ENCODE peak calls at places on chromosomes 16 and 17, in eight cellular contexts. J is CD8-positive, alpha-beta T cell; F is body of pancreas; H is neural progenitor cell; T is transverse colon; V is K562; A is pancreas; Z is psoas muscle. N is an unnamed sample.

GRCh38 chr16:81614654-81615359 is 164.3 kb upstream of the PLCG2 start:
- DNase-seq in V (no peak), H (no peak), T (no peak), J (no peak), F (no peak), Z (no peak), A (no peak), N (no peak)

GRCh38 chr17:56739376-56739775 is 94.3 kb downstream of the C17orf67 start:
- DNase-seq in A (no peak), F (no peak), H (no peak), J (no peak), T (no peak), Z (no peak), V (no peak), N (no peak)

GRCh38 chr17:2017274-2017941 is 7.7 kb downstream of the RTN4RL1 start:
- DNase-seq in F (no peak), J (no peak), A (no peak), Z (peak; percentile 48), H (no peak), T (no peak), V (no peak), N (no peak)

GRCh38 chr16:1526608-1527555 is 6.6 kb upstream of the TMEM204 start:
- DNase-seq in Z (no peak), V (no peak), H (no peak), J (peak; percentile 32), F (no peak), A (no peak), T (no peak), N (no peak)

GRCh38 chr16:69481901-69482341 is 57.5 kb downstream of the CYB5B start:
- DNase-seq in Z (peak; percentile 97), A (peak; percentile 39), T (peak; percentile 31), J (no peak), H (no peak), V (peak; percentile 49), F (peak; percentile 73), N (peak; percentile 92)

GRCh38 chr17:41725134-41725533 is 9.3 kb downstream of the HAP1 start:
- DNase-seq in T (no peak), H (no peak), Z (no peak), F (no peak), A (no peak), J (no peak), V (no peak), N (no peak)

GRCh38 chr17:7113273-7114071 is 1.1 kb downstream of the ASGR2 start:
- DNase-seq in A (no peak), F (no peak), J (no peak), T (no peak), H (no peak), V (no peak), Z (no peak), N (no peak)

GRCh38 chr17:16106161-16106891 is 106.7 kb downstream of the TTC19 start:
- DNase-seq in V (peak; percentile 15), T (no peak), F (no peak), A (no peak), Z (no peak), H (no peak), J (no peak), N (no peak)

GRCh38 chr16:70717065-70717464 is 31.2 kb upstream of the MTSS2 start:
- DNase-seq in A (no peak), J (no peak), V (no peak), H (no peak), F (no peak), T (no peak), Z (no peak), N (no peak)

GRCh38 chr16:70721202-70721963 is 35.5 kb upstream of the MTSS2 start:
- DNase-seq in Z (no peak), T (no peak), F (no peak), H (no peak), J (no peak), A (no peak), V (no peak), N (no peak)

GRCh38 chr16:70723740-70724145 is 37.9 kb upstream of the MTSS2 start:
- DNase-seq in Z (peak; percentile 47), F (no peak), T (no peak), H (no peak), V (no peak), J (no peak), A (no peak), N (no peak)

GRCh38 chr16:70717817-70718216 is 32.0 kb upstream of the MTSS2 start:
- DNase-seq in T (no peak), V (no peak), A (no peak), F (no peak), H (no peak), J (no peak), Z (no peak), N (no peak)

DNA sequence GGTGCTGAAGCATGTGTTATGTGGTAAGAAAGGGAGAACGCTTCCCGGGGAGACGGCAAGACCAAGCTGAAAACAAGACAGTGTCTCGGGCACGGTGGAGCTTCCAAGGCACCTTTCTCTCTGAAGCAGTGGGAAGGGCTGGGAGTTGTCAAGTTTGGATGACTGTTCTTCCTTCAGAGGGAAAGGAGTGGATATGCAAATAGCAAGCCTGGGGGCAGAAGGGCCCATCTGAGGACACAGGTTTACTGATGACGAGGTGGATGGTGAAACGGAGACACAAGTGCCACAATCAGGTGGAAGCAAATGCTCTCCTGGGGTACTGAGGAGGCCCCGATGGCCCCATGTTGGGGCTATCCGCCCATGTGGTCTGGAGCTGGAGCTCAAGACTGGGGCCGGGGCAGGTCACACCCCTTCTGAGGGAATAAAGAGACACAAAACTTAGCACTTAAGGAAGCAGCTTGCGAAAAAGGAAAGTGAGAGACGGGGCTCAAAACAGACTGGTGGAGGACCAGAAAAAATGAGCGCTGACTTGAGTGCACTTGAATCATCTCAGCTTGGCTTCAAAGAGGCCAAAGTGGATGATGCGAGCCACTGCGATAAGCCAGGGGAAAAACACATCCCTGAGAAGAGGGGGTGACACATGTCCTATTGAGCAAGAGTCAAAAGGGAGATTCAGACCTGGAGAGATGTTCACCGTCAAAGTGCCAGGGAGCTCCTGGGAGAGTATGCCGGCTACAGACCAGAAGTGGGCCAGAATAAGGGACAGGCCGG is 34.8 kb upstream of the MTSS2 start:
- DNase-seq in J (no peak), F (no peak), A (no peak), T (no peak), Z (no peak), V (no peak), H (no peak), N (no peak)
- H3K4me1 ChIP-seq in J (no peaks in the 10 kb centered on the region), F (peaks cover 32% of the 10 kb centered on the region), A (no peaks in the 10 kb centered on the region), T (peaks cover 21% of the 10 kb centered on the region), Z (peaks cover 24% of the 10 kb centered on the region), V (no peaks in the 10 kb centered on the region), H (peaks cover 7% of the 10 kb centered on the region), N (peaks cover 28% of the 10 kb centered on the region)

GRCh38 chr17:73209436-73209835 is 16.6 kb downstream of the COG1 start:
- DNase-seq in T (no peak), Z (no peak), J (no peak), V (no peak), A (peak; percentile 6), H (no peak), F (no peak), N (no peak)

GRCh38 chr17:73208139-73208827 is 15.4 kb downstream of the COG1 start:
- DNase-seq in H (no peak), V (no peak), F (no peak), Z (no peak), T (no peak), A (no peak), J (no peak), N (no peak)

GRCh38 chr17:73214008-73214407 is 21.2 kb downstream of the COG1 start:
- DNase-seq in J (no peak), A (no peak), H (no peak), V (no peak), T (no peak), F (no peak), Z (no peak), N (no peak)

GRCh38 chr17:73211745-73212144 is 18.9 kb downstream of the COG1 start:
- DNase-seq in V (no peak), A (no peak), F (no peak), H (no peak), Z (no peak), J (peak; percentile 60), T (no peak), N (no peak)

DNA sequence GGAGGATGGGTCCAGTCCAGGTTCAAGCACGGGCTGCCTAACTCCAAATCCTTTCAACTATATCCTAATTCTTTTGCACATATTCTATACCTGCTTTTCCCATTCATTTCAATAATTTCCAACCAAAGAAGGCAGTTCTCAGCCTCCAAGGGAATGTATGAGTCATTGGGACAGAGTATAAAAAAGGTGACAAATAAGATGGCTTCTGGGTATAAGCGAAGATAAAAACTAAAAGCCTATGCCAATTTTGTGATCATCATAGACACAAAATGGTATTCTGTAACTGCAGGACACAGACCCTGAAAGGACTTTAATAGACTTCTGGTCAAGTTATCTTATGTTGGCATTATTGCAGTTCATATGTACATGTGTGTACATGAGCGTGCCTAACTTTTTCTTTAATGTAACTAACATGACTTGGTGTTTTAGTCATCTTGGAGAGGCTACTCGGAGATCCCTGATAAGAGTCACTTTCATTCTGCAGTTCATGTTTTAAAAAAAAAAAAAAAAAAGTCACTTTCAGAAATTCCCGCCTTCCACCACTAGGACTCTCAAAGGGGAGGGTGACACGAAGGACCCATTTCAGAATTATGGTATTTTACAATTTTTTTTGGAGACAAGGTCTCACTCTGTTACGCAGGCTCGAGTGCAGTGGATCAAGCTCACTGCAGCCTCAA is 17.3 kb downstream of the COG1 start:
- DNase-seq in A (no peak), F (no peak), H (no peak), V (peak; percentile 58), Z (no peak), J (no peak), T (no peak), N (no peak)
- TF ChIP-seq CTCF in A (no peak), F (no peak), H (peak; percentile 49), V (peak; percentile 39), Z (peak; percentile 11), J (no peak), T (no peak), N (peak; percentile 35)

DNA sequence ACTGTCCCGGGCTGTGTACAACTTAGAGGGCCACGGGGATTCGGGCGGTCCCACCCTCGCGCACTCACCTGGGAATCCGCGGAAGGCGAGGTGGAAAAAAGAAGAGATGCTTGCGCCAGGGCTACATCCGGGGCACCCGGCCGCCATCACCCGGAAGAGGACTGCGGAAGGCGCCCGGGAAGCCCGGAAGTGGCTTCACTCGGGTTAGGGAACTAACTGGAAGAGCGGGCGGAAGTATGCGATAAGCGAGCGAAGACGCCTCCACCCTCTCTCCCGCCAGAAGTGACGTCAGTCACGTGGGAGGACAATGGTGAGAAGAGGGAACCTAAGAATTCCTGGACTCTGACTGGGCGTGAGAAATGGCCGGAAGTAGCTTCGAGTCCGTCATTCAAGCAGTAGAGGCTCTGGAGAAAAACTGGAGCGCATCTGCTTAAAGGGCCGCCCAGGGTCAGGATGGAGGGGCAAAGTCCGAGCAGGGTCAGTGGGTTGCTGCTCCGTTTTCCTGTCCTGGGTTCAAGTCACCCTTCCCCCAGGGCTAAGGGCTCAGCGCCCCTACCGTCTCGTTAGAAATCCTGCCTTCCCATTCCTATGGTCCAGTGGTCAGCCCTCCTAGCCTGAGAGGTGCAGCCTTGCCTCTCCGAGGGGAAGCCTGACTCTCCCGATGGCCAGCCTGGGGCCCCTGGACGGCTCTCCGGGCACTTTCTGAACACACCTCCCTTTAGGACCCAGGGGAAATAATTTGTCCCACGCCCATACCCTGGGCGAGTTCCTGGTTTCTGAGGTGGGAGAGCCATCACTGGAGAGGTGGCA is at the start of gene CD2BP2:
- DNase-seq in V (peak; percentile 99), J (peak; percentile 86), F (peak; percentile 95), Z (peak; percentile 98), T (peak; percentile 98), A (peak; percentile 97), H (peak; percentile 99), N (peak; percentile 95)
- H3K4me1 ChIP-seq in V (peaks cover 13% of the 10 kb centered on the region), J (peaks cover 32% of the 10 kb centered on the region), F (peaks cover 52% of the 10 kb centered on the region), Z (peaks cover 44% of the 10 kb centered on the region), T (peaks cover 30% of the 10 kb centered on the region), A (peaks cover 23% of the 10 kb centered on the region), H (peaks cover 6% of the 10 kb centered on the region), N (peaks cover 57% of the 10 kb centered on the region)

DNA sequence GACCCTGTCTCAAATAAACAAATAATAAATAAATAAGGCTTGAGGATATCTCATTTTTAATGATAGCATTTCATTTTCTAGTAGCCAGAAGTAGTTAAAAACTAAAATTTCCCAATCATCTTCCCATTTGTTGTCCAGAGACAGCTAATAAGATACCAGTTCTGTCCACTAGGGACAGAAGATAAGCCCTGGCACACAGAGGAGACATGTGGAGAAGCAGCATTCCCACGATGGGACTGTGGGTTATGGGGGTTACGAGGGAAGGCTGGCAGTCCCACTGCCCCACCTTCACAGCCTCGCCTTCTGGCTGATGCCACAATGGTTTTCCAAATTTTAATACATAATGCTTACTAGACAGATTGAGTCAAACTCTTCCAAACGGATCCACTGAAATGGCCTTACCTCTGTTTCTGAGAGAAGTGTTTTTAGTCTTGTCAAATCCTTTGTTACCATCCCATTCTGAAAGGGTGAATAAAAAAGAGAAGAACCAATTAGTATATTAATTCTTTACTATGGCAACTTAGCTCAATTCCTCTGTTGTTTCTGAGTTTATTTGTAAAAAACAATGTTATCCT is 44.2 kb downstream of the HELZ start:
- DNase-seq in F (no peak), V (peak; percentile 19), J (no peak), Z (no peak), T (no peak), A (no peak), H (peak; percentile 12), N (no peak)
- TF ChIP-seq CTCF in F (peak; percentile 21), V (peak; percentile 43), J (peak; percentile 55), Z (peak; percentile 44), T (peak; percentile 31), A (no peak), H (peak; percentile 53), N (peak; percentile 44)

N was measured in left ventricle myocardium inferior.